ENCODE peak calls at places on chromosomes 4 and X, in six cellular contexts. E is psoas muscle, K is astrocyte, I is neural progenitor cell, Q is PC-9, F is endothelial cell of umbilical vein. Z is an unnamed sample.

GRCh38 chr4:21802406-21802805 is 146.2 kb downstream of the KCNIP4 start:
- DNase-seq in I (no peak), Q (no peak), E (no peak), K (peak; percentile 76), F (peak; percentile 89), Z (peak; percentile 75)

GRCh38 chrX:153647461-153648357 is 706 bp downstream of the DUSP9 start:
- DNase-seq in F (no peak), Q (no peak), K (no peak), E (no peak), I (peak; percentile 47), Z (no peak)

GRCh38 chrX:41025926-41026325 is 59.3 kb upstream of the USP9X start:
- DNase-seq in Q (no peak), I (peak; percentile 70), F (no peak), K (peak; percentile 66), E (no peak), Z (no peak)

GRCh38 chrX:117743469-117744251 is 372.9 kb downstream of the KLHL13 start:
- DNase-seq in E (no peak), F (no peak), Q (no peak), I (peak; percentile 40), K (no peak), Z (peak; percentile 7)

GRCh38 chr4:173370130-173370476 is 651 bp upstream of the SAP30 start:
- DNase-seq in K (no peak), Q (no peak), E (peak; percentile 66), F (no peak), I (no peak), Z (no peak)

GRCh38 chrX:78514852-78515251 is 144.3 kb downstream of the RTL3 start:
- DNase-seq in E (no peak), I (peak; percentile 76), K (peak; percentile 4), Q (no peak), F (no peak), Z (peak; percentile 90)

GRCh38 chr4:3197366-3198105 is 51.4 kb upstream of the MSANTD1 start:
- DNase-seq in E (no peak), Q (no peak), F (no peak), I (no peak), K (no peak), Z (no peak)

GRCh38 chr4:137705171-137705783 is 173.0 kb upstream of the PCDH18 start:
- DNase-seq in I (no peak), Q (no peak), E (no peak), K (peak; percentile 81), F (no peak), Z (peak; percentile 10)

GRCh38 chr4:37693450-37694190 is 7.4 kb upstream of the RELL1 start:
- DNase-seq in K (peak; percentile 92), I (no peak), E (no peak), F (no peak), Q (peak; percentile 65), Z (peak; percentile 94)

GRCh38 chr4:158810487-158811215 is 41.8 kb downstream of the FNIP2 start:
- DNase-seq in Q (peak; percentile 89), K (peak; percentile 100), F (peak; percentile 95), I (peak; percentile 17), E (peak; percentile 63), Z (peak; percentile 95)

GRCh38 chrX:9842541-9842940 is 56.3 kb downstream of the SHROOM2 start:
- DNase-seq in E (no peak), F (no peak), Q (no peak), I (peak; percentile 58), K (no peak), Z (no peak)

GRCh38 chrX:77502951-77503525 is 55.8 kb downstream of the FGF16 start:
- DNase-seq in I (no peak), E (no peak), F (no peak), K (no peak), Q (no peak), Z (no peak)

GRCh38 chrX:135497736-135498135 is 22.7 kb upstream of the INTS6L start:
- DNase-seq in F (no peak), K (no peak), E (no peak), I (no peak), Q (no peak), Z (no peak)

GRCh38 chrX:124229374-124229773 is 103.1 kb upstream of the TEX13D start:
- DNase-seq in F (no peak), K (no peak), Q (no peak), I (peak; percentile 71), E (no peak), Z (no peak)

GRCh38 chr4:156377036-156377700 is 423.5 kb upstream of the CTSO start:
- DNase-seq in Q (no peak), E (no peak), K (peak; percentile 88), I (no peak), F (no peak), Z (no peak)

GRCh38 chr4:20359692-20360091 is 108.0 kb downstream of the SLIT2 start:
- DNase-seq in I (no peak), K (no peak), Q (no peak), E (no peak), F (no peak), Z (no peak)

GRCh38 chr4:81165853-81166430 is 49.1 kb downstream of the PRKG2 start:
- DNase-seq in Q (no peak), K (no peak), F (no peak), I (no peak), E (peak; percentile 45), Z (peak; percentile 64)

GRCh38 chr4:42566835-42567234 is 90.1 kb downstream of the ATP8A1 start:
- DNase-seq in I (no peak), Q (no peak), K (no peak), E (no peak), F (no peak), Z (no peak)

GRCh38 chr4:119748853-119749252 is 120.2 kb upstream of the PDE5A start:
- DNase-seq in K (peak; percentile 67), F (no peak), Q (no peak), I (no peak), E (no peak), Z (no peak)

GRCh38 chr4:27861802-27862201 is 1001.2 kb downstream of the STIM2 start:
- DNase-seq in K (peak; percentile 30), F (no peak), I (no peak), E (no peak), Q (no peak), Z (peak; percentile 30)

GRCh38 chrX:1529328-1529727 is 7.7 kb downstream of the P2RY8 start:
- DNase-seq in F (no peak), I (no peak), Q (no peak), K (no peak), E (no peak), Z (no peak)

GRCh38 chr4:150938417-150938816 is 76.7 kb downstream of the LRBA start:
- DNase-seq in E (no peak), K (no peak), Q (no peak), I (peak; percentile 82), F (no peak), Z (peak; percentile 20)

GRCh38 chr4:155543126-155543765 is 123.4 kb upstream of the GUCY1A1 start:
- DNase-seq in E (no peak), K (peak; percentile 59), I (no peak), Q (no peak), F (peak; percentile 95), Z (peak; percentile 83)

GRCh38 chr4:5165419-5166369 is 114.4 kb downstream of the STK32B start:
- DNase-seq in Q (no peak), K (peak; percentile 66), I (peak; percentile 65), F (peak; percentile 42), E (no peak), Z (no peak)

GRCh38 chr4:8547912-8548730 is 32.1 kb upstream of the GPR78 start:
- DNase-seq in E (no peak), I (no peak), Q (peak; percentile 94), K (no peak), F (no peak), Z (peak; percentile 11)

GRCh38 chr4:75705198-75705712 is 19.1 kb upstream of the USO1 start:
- DNase-seq in F (no peak), E (no peak), K (no peak), I (peak; percentile 77), Q (no peak), Z (no peak)

GRCh38 chr4:148007303-148007702 is 275.4 kb downstream of the ARHGAP10 start:
- DNase-seq in F (peak; percentile 87), K (peak; percentile 99), I (no peak), E (no peak), Q (peak; percentile 91), Z (peak; percentile 99)

GRCh38 chr4:144575181-144575580 is 70.8 kb upstream of the HHIP start:
- DNase-seq in E (no peak), Q (no peak), F (peak; percentile 57), K (no peak), I (no peak), Z (no peak)

DNA sequence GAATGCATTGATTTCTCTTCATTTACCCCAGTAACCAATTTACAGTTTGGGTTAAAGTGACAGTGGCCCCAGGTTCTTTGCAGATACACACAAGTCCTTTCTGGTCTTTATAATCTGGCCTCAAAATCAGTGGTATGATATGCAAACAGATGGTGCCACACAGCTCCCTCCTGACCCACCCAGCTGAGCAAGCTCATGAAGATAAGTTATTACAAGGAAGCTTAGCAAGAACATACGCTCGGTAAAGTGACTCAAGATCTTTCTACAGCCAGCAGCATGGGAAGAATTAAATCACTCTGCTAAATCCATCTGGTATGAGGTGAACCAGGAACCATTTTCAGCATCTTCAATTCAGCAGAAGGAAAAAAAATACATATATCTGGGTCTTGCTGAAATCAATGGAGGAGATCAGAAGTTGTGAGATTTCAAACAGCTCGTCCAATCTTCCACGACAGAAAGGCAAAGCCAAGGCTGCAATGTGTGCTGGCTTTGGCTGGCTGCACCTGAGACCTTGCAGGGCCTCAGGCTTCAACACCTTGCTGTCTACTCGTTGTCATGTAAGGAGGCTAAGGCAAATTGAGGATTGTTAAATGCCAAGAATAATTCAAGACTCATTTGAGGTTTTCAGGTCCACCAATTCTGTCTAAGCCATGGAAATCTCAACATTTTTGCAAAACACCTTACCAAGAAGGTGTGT is 28.2 kb downstream of the SEL1L3 start:
- DNase-seq in F (no peak), K (no peak), E (no peak), I (no peak), Q (no peak), Z (no peak)
- H3K36me3 ChIP-seq in F (peaks cover 4% of the 10 kb centered on the region), K (no peaks in the 10 kb centered on the region), E (no peaks in the 10 kb centered on the region), I (no peaks in the 10 kb centered on the region), Q (peaks cover 16% of the 10 kb centered on the region), Z (peaks cover 3% of the 10 kb centered on the region)

GRCh38 chr4:92551616-92552015 is 247.8 kb downstream of the GRID2 start:
- DNase-seq in Q (no peak), K (no peak), F (no peak), I (no peak), E (no peak), Z (no peak)
- TF ChIP-seq CTCF in Q (no peak), K (no peak), F (no peak), I (peak; percentile 7), E (no peak), Z (no peak)

DNA sequence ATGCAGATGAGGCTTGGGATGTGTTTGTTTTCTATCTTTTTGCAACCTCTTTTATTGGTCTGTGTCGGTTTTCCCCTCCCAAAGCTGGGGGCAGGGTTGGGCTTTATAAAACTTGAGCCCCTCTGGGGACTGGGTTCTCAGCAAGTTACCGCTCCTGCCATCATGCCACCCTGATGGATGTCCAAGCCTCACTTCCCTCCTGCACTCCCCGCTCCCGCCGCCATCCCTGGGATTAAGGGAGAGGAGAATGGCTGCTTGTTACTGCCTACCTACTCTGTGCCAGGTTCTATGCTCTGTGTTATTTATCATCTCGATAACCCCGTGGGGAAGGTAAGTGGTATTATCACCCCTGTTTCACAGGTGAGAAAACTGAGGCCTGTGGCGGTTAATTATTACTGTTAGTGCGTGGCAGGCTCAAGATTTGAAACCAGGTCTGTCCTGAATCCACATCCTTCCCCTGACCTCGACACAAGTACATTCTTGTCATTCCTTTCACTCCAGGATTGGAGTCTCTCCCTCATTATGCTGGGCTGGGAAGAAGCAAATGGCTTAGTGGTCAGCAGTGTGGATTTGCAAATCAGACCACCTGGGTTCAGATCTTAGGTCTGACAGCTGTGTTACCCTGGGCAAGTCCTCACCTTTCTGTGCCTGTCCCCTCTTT is 4.5 kb downstream of the UBA1 start:
- DNase-seq in I (peak; percentile 51), E (no peak), K (peak; percentile 61), F (no peak), Q (no peak), Z (no peak)
- H3K4me3 ChIP-seq in I (peak overlapping the region; percentile 92), E (peak overlapping the region; percentile 83), K (no peak overlapping the region), F (no peak overlapping the region), Q (no peak overlapping the region), Z (no peak overlapping the region)

GRCh38 chr4:1357356-1358248 is 10.6 kb downstream of the UVSSA start:
- DNase-seq in Q (no peak), I (no peak), E (no peak), K (no peak), F (no peak), Z (no peak)
- H3K36me3 ChIP-seq in Q (no peaks in the 10 kb centered on the region), I (no peaks in the 10 kb centered on the region), E (peaks cover 32% of the 10 kb centered on the region), K (no peaks in the 10 kb centered on the region), F (no peaks in the 10 kb centered on the region), Z (peaks cover 18% of the 10 kb centered on the region)